ENCODE peak calls at places on chromosomes 7 and 10, in five cellular contexts. Z is heart right ventricle, U is astrocyte, K is astrocyte of the spinal cord, L is mucosa of descending colon. P is an unnamed sample.

GRCh38 chr7:30146127-30146612 is 11.4 kb downstream of the MTURN start:
- DNase-seq in U (no peak), K (no peak), Z (no peak), L (no peak), P (no peak)

GRCh38 chr7:139043823-139044812 is 8.3 kb upstream of the ZC3HAV1L start:
- DNase-seq in L (peak), K (no peak), U (no peak), Z (no peak), P (no peak)

GRCh38 chr10:71647526-71648354 is 71.8 kb downstream of the C10orf105 start:
- DNase-seq in L (no peak), K (no peak), U (no peak), Z (no peak), P (no peak)

GRCh38 chr10:60943372-60944158 is 420 bp downstream of the RHOBTB1 start:
- DNase-seq in U (peak), L (peak), K (peak), Z (peak), P (peak)

GRCh38 chr7:46633816-46634215 is 712.7 kb upstream of the IGFBP3 start:
- DNase-seq in K (no peak), U (no peak), Z (no peak), L (no peak), P (no peak)

GRCh38 chr7:106217089-106217542 is 67.7 kb downstream of the NAMPT start:
- DNase-seq in K (peak), U (peak), L (peak), Z (peak), P (peak)

GRCh38 chr10:104580321-104580720 is 60.8 kb upstream of the SORCS3 start:
- DNase-seq in Z (no peak), K (no peak), U (peak), L (no peak), P (no peak)

GRCh38 chr7:96285579-96285978 is 36.3 kb downstream of the SLC25A13 start:
- DNase-seq in L (peak), K (no peak), U (no peak), Z (no peak), P (no peak)

GRCh38 chr7:44667190-44667589 is 60.8 kb downstream of the OGDH start:
- DNase-seq in Z (no peak), U (no peak), K (no peak), L (no peak), P (no peak)

GRCh38 chr7:120052884-120053382 is 220.0 kb upstream of the KCND2 start:
- DNase-seq in Z (peak), L (no peak), U (peak), K (peak), P (peak)

GRCh38 chr10:55550241-55550640 is 749.2 kb upstream of the PCDH15 start:
- DNase-seq in Z (no peak), U (peak), K (peak), L (no peak), P (no peak)

GRCh38 chr10:63466168-63466935 is 575 bp upstream of the JMJD1C start:
- DNase-seq in U (peak), K (peak), Z (no peak), L (peak), P (peak)

GRCh38 chr7:44131173-44132009 is 8.0 kb upstream of the POLD2 start:
- DNase-seq in K (no peak), Z (no peak), L (no peak), U (no peak), P (no peak)

GRCh38 chr7:67937717-67938191 is 941.1 kb downstream of the TYW1 start:
- DNase-seq in Z (no peak), U (peak), L (no peak), K (peak), P (no peak)

GRCh38 chr7:67940400-67940799 is 943.8 kb downstream of the TYW1 start:
- DNase-seq in U (no peak), L (no peak), Z (no peak), K (no peak), P (no peak)
- H3K4me3 ChIP-seq in U (no peak), L (no peak), Z (no peak), K (no peak), P (no peak)

DNA sequence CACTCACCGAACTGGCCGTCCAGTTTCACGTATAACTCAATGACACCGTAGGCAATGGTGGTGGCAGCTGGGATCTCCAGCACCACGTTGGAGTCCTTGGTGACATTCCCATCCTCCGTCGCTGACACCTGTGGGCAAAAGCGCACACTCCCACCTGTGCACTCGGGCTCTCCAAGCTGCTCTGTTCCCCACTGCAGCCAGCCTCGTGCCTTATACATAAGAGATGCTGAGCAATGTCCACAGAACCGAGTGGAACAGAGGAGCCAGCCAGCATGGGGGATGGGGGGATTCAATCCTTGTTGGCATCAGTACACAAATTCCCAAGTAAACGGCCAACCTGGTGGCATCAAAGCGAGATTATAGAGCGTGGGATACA is 40.0 kb downstream of the GSDME start:
- DNase-seq in Z (no peak), L (no peak), K (no peak), U (no peak), P (peak)
- H3K4me3 ChIP-seq in Z (no peak), L (no peak), K (no peak), U (no peak), P (no peak)

DNA sequence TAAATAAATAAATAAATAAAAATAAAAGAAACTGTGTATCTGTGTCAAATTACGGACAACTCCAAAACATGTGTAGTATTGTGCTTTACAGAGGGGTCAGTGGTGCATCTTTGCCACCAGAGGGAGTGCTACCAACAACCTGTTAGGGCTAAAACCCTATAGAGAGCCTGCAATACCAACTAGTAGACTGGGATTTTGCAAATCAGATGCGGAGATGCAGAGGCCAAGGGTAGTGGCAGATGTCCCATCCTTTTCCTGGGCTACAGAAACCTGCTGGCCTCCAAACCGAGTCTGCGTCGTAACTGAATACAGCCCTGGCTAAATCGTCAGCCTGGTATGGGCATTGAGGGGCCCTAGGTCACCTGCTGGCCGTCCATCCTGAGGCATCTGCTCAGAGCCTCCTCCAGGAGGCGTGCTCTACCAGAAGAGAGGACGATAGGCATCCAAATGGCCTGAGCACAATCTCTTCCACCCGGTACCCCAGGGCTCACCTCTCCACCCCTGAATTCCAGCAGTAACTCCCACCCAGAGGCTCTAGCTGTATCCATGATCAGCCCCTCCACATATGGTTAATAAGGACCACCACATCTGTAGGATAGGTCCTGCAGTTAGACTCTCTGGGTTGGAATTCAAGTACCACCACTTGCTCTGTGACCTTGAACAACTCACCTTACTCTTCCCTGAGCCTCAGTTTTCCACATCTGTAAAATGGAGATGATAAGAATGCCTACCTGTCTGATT is 6.2 kb upstream of the RRP12 start:
- DNase-seq in U (peak), K (peak), Z (no peak), L (peak), P (no peak)
- H3K4me3 ChIP-seq in U (no peak), K (no peak), Z (no peak), L (no peak), P (peak)

GRCh38 chr7:78438433-78438832 is 639.9 kb downstream of the PHTF2 start:
- DNase-seq in Z (no peak), K (no peak), L (no peak), U (no peak), P (no peak)

GRCh38 chr7:78435355-78435754 is 636.8 kb downstream of the PHTF2 start:
- DNase-seq in Z (no peak), K (no peak), U (no peak), L (no peak), P (no peak)

GRCh38 chr7:78437118-78437517 is 638.5 kb downstream of the PHTF2 start:
- DNase-seq in L (no peak), Z (no peak), K (peak), U (peak), P (no peak)

GRCh38 chr7:78433421-78433820 is 634.8 kb downstream of the PHTF2 start:
- DNase-seq in L (no peak), Z (no peak), K (no peak), U (no peak), P (no peak)

GRCh38 chr7:78434281-78434680 is 635.7 kb downstream of the PHTF2 start:
- DNase-seq in U (no peak), Z (no peak), K (no peak), L (no peak), P (no peak)
- H3K4me3 ChIP-seq in U (no peak), Z (no peak), K (no peak), L (no peak), P (no peak)

GRCh38 chr7:151349507-151349853 is 7.9 kb downstream of the NUB1 start:
- DNase-seq in L (peak), Z (no peak), U (no peak), K (no peak), P (no peak)
- H3K4me3 ChIP-seq in L (no peak), Z (peak), U (no peak), K (no peak), P (peak)